ENCODE peak calls at places on chromosome 1, in nine cellular contexts. S is GDM1; E is stimulated activated CD4-positive, alpha-beta T cell treated with anti-CD3 and anti-CD28 coated beads, Interleukin-1b, Interleukin-23, amount 100 ng/mL, for 4 hours; Z is WERI-Rb-1; A is T-helper 1 cell; R is central memory CD4-positive, alpha-beta T cell; T is NCI-H524; H is ureter; V is stimulated activated CD8-positive, alpha-beta memory T cell treated with anti-CD3 and anti-CD28 coated beads, Interleukin-15, amount 100 ng/mL, for 24 hours. J is an unnamed sample.
A peak's percentile ranks its signal among the peaks of the same experiment; 100 is the strongest.

GRCh38 chr1:168920456-168921094 is 185.9 kb upstream of the ATP1B1 start:
- DNase-seq in S (no peak), E (no peak), Z (no peak), A (no peak), R (no peak), T (no peak), H (no peak), V (no peak), J (no peak)

GRCh38 chr1:230231739-230232075 is 164.7 kb downstream of the GALNT2 start:
- DNase-seq in S (no peak), E (no peak), Z (no peak), A (no peak), R (no peak), T (no peak), H (peak; percentile 86), V (no peak), J (no peak)

GRCh38 chr1:19477284-19478240 is 7.8 kb downstream of the CAPZB start:
- DNase-seq in S (peak; percentile 75), E (no peak), Z (no peak), A (no peak), R (no peak), T (no peak), H (no peak), V (no peak), J (no peak)

GRCh38 chr1:214050513-214051401 is 63.0 kb downstream of the PROX1 start:
- DNase-seq in S (no peak), E (no peak), Z (no peak), A (no peak), R (no peak), T (no peak), H (no peak), V (no peak), J (no peak)

GRCh38 chr1:172003766-172004530 is 162.7 kb downstream of the DNM3 start:
- DNase-seq in S (no peak), E (no peak), Z (no peak), A (no peak), R (no peak), T (no peak), H (no peak), V (no peak), J (no peak)

GRCh38 chr1:205065666-205066065 is 18.6 kb downstream of the TMEM81 start:
- DNase-seq in S (no peak), E (no peak), Z (no peak), A (no peak), R (no peak), T (no peak), H (no peak), V (no peak), J (no peak)

GRCh38 chr1:152313319-152313801 is 11.7 kb downstream of the FLG start:
- DNase-seq in S (no peak), E (no peak), Z (no peak), A (no peak), R (no peak), T (no peak), H (no peak), V (no peak), J (no peak)

GRCh38 chr1:4086085-4086850 is 186.2 kb upstream of the C1orf174 start:
- DNase-seq in S (no peak), E (no peak), Z (no peak), A (no peak), R (no peak), T (no peak), H (no peak), V (no peak), J (no peak)

GRCh38 chr1:89546934-89547562 is 22.4 kb downstream of the LRRC8B start:
- DNase-seq in S (no peak), E (no peak), Z (no peak), A (no peak), R (no peak), T (no peak), H (no peak), V (no peak), J (no peak)

GRCh38 chr1:204466416-204467405 is 27.9 kb downstream of the PIK3C2B start:
- DNase-seq in S (no peak), E (no peak), Z (no peak), A (no peak), R (no peak), T (no peak), H (no peak), V (no peak), J (no peak)

GRCh38 chr1:209569445-209570207 is 13.9 kb upstream of the CAMK1G start:
- DNase-seq in S (peak; percentile 31), E (peak; percentile 70), Z (peak; percentile 79), A (peak; percentile 48), R (peak; percentile 58), T (peak; percentile 29), H (peak; percentile 72), V (peak; percentile 48), J (peak; percentile 74)

GRCh38 chr1:165445388-165445787 is 462 bp upstream of the RXRG start:
- DNase-seq in S (no peak), E (no peak), Z (no peak), A (no peak), R (no peak), T (no peak), H (no peak), V (no peak), J (no peak)

J was measured in D341Med.